ENCODE peak calls at places on chromosome 6, in seven cellular contexts. M is amniotic stem cell, Y is NCI-H345, T is IMR-90, R is pancreas, O is left ventricle myocardium inferior, P is uterus. L is an unnamed sample.

GRCh38 chr6:80523531-80523970 is 417.1 kb downstream of the BCKDHB start:
- DNase-seq in R (no peak), O (no peak), Y (peak; percentile 45), T (peak; percentile 52), M (no peak), P (peak; percentile 14), L (peak; percentile 63)

GRCh38 chr6:52098649-52099184 is 11.3 kb upstream of the PKHD1 start:
- DNase-seq in O (no peak), T (no peak), R (no peak), M (no peak), P (no peak), Y (no peak), L (no peak)

GRCh38 chr6:71138416-71138815 is 150.2 kb upstream of the OGFRL1 start:
- DNase-seq in Y (no peak), R (no peak), P (no peak), M (no peak), O (no peak), T (no peak), L (no peak)

GRCh38 chr6:121920616-121921015 is 478.8 kb upstream of the HSF2 start:
- DNase-seq in Y (no peak), T (no peak), P (no peak), M (no peak), O (no peak), R (no peak), L (no peak)

GRCh38 chr6:97438011-97438671 is 155.1 kb upstream of the MMS22L start:
- DNase-seq in Y (no peak), T (no peak), M (no peak), R (no peak), P (no peak), O (no peak), L (no peak)

GRCh38 chr6:24775520-24776058 is 852 bp downstream of the GMNN start:
- DNase-seq in M (peak; percentile 38), T (peak; percentile 70), O (no peak), Y (no peak), P (no peak), R (no peak), L (no peak)

GRCh38 chr6:13523826-13524622 is 36.6 kb upstream of the GFOD1 start:
- DNase-seq in P (no peak), T (no peak), R (no peak), M (no peak), O (no peak), Y (no peak), L (no peak)

GRCh38 chr6:139388384-139388783 is 13.9 kb upstream of the CITED2 start:
- DNase-seq in M (no peak), P (no peak), O (no peak), R (no peak), Y (no peak), T (no peak), L (no peak)

GRCh38 chr6:34272022-34272926 is 23.5 kb upstream of the SMIM29 start:
- DNase-seq in P (no peak), O (peak; percentile 24), R (no peak), Y (no peak), M (no peak), T (no peak), L (no peak)

GRCh38 chr6:70599187-70599586 is 32.5 kb downstream of the SDHAF4 start:
- DNase-seq in P (no peak), M (no peak), O (no peak), Y (no peak), T (no peak), R (no peak), L (no peak)

GRCh38 chr6:31246051-31246495 is 25.8 kb downstream of the HLA-C start:
- DNase-seq in R (no peak), P (no peak), M (peak; percentile 55), Y (no peak), O (no peak), T (peak; percentile 84), L (peak; percentile 33)

GRCh38 chr6:125142614-125143013 is 11.0 kb upstream of the TPD52L1 start:
- DNase-seq in Y (no peak), O (no peak), P (no peak), R (no peak), T (peak; percentile 11), M (no peak), L (no peak)

GRCh38 chr6:34243901-34244884 is 4.6 kb downstream of the SMIM29 start:
- DNase-seq in R (no peak), Y (no peak), O (no peak), T (peak; percentile 95), P (peak; percentile 79), M (peak; percentile 87), L (peak; percentile 78)

GRCh38 chr6:80522556-80522955 is 416.1 kb downstream of the BCKDHB start:
- DNase-seq in P (no peak), O (no peak), M (no peak), Y (no peak), R (no peak), T (no peak), L (no peak)

GRCh38 chr6:75631847-75632246 is 30.2 kb downstream of the SENP6 start:
- DNase-seq in O (no peak), R (no peak), M (no peak), Y (no peak), P (no peak), T (no peak), L (no peak)

GRCh38 chr6:149271348-149272340 is 45.9 kb upstream of the TAB2 start:
- DNase-seq in R (no peak), T (no peak), O (no peak), M (no peak), P (no peak), Y (no peak), L (no peak)

GRCh38 chr6:53322188-53323029 is 26.3 kb downstream of the ELOVL5 start:
- DNase-seq in R (no peak), Y (no peak), P (no peak), O (no peak), M (no peak), T (peak; percentile 42), L (no peak)

GRCh38 chr6:170082531-170083187 is 208.2 kb downstream of the DLL1 start:
- DNase-seq in P (no peak), R (no peak), M (no peak), Y (no peak), O (peak; percentile 4), T (no peak), L (no peak)

GRCh38 chr6:11270030-11271027 is 37.9 kb upstream of the NEDD9 start:
- DNase-seq in R (peak; percentile 30), T (peak; percentile 10), M (no peak), Y (peak; percentile 23), P (no peak), O (no peak), L (no peak)

GRCh38 chr6:140271759-140272377 is 897.4 kb upstream of the CITED2 start:
- DNase-seq in M (no peak), T (no peak), O (no peak), Y (peak; percentile 77), R (no peak), P (no peak), L (peak; percentile 26)

GRCh38 chr6:106014930-106015329 is 71.2 kb upstream of the PRDM1 start:
- DNase-seq in T (no peak), R (no peak), P (no peak), O (no peak), Y (no peak), M (no peak), L (no peak)

GRCh38 chr6:24064106-24064505 is 61.9 kb upstream of the NRSN1 start:
- DNase-seq in R (no peak), O (no peak), M (no peak), P (no peak), Y (peak; percentile 38), T (no peak), L (no peak)

GRCh38 chr6:56652994-56653393 is 10.3 kb upstream of the DST start:
- DNase-seq in R (no peak), Y (no peak), O (no peak), M (no peak), P (no peak), T (peak; percentile 83), L (peak; percentile 60)

GRCh38 chr6:31879901-31880300 is 1.1 kb upstream of the SLC44A4 start:
- DNase-seq in Y (no peak), T (no peak), M (no peak), P (no peak), R (no peak), O (no peak), L (no peak)

GRCh38 chr6:41228616-41229015 is 467 bp downstream of the TREML4 start:
- DNase-seq in T (no peak), P (no peak), M (no peak), O (no peak), Y (no peak), R (no peak), L (no peak)

GRCh38 chr6:143451531-143451930 is 926 bp downstream of the PEX3 start:
- DNase-seq in T (no peak), O (no peak), P (no peak), R (no peak), M (no peak), Y (no peak), L (no peak)

GRCh38 chr6:55827818-55828522 is 47.4 kb downstream of the BMP5 start:
- DNase-seq in O (no peak), R (no peak), T (peak; percentile 33), Y (no peak), M (no peak), P (no peak), L (no peak)

GRCh38 chr6:142885182-142885867 is 59.7 kb downstream of the HIVEP2 start:
- DNase-seq in P (peak; percentile 26), Y (no peak), O (no peak), M (peak; percentile 53), R (peak; percentile 38), T (peak; percentile 99), L (peak; percentile 95)

GRCh38 chr6:116158641-116159040 is 32.7 kb upstream of the COL10A1 start:
- DNase-seq in O (no peak), R (no peak), T (peak; percentile 39), P (no peak), M (no peak), Y (no peak), L (no peak)

GRCh38 chr6:69729870-69730449 is 66.8 kb downstream of the LMBRD1 start:
- DNase-seq in P (no peak), Y (no peak), O (no peak), M (no peak), R (no peak), T (peak; percentile 7), L (no peak)

GRCh38 chr6:131430531-131430930 is 142.5 kb upstream of the ARG1 start:
- DNase-seq in T (no peak), O (no peak), R (no peak), Y (no peak), P (no peak), M (no peak), L (no peak)